ENCODE peak calls at places on chromosomes 2 and 18, in seven cellular contexts. A is CD4-positive, alpha-beta T cell; Q is glutamatergic neuron; X is pancreas; L is lower lobe of right lung; E is heart left ventricle; Z is NB4. R is an unnamed sample.

GRCh38 chr2:58039170-58039611 is 7.4 kb upstream of the VRK2 start:
- DNase-seq in A (no peak), L (no peak), Q (no peak), X (no peak), E (no peak), Z (peak), R (no peak)

GRCh38 chr2:216934151-216934550 is 74.3 kb upstream of the TNP1 start:
- DNase-seq in A (no peak), L (no peak), X (no peak), Z (no peak), E (no peak), Q (peak), R (no peak)

GRCh38 chr18:63082661-63083531 is 236.7 kb downstream of the BCL2 start:
- DNase-seq in Q (no peak), E (no peak), L (no peak), Z (no peak), A (no peak), X (no peak), R (no peak)

GRCh38 chr2:133420748-133421147 is 147.5 kb downstream of the NCKAP5 start:
- DNase-seq in E (no peak), Z (no peak), L (no peak), A (no peak), X (no peak), Q (no peak), R (no peak)

GRCh38 chr2:147904051-147904450 is 59.2 kb downstream of the ACVR2A start:
- DNase-seq in L (no peak), X (no peak), Z (no peak), A (no peak), E (no peak), Q (no peak), R (no peak)

GRCh38 chr2:184425083-184425482 is 173.2 kb upstream of the ZNF804A start:
- DNase-seq in L (no peak), Z (peak), A (no peak), Q (no peak), X (no peak), E (no peak), R (no peak)

GRCh38 chr2:179031731-179032408 is 18.1 kb downstream of the CCDC141 start:
- DNase-seq in Q (no peak), X (no peak), E (no peak), Z (no peak), L (no peak), A (no peak), R (no peak)

GRCh38 chr2:184599054-184599874 is 935 bp downstream of the ZNF804A start:
- DNase-seq in Q (peak), L (no peak), X (no peak), A (no peak), E (no peak), Z (peak), R (no peak)

GRCh38 chr2:25036221-25036559 is 5.7 kb upstream of the EFR3B start:
- DNase-seq in L (no peak), X (no peak), Z (no peak), Q (no peak), A (no peak), E (no peak), R (no peak)

GRCh38 chr18:6660334-6660733 is 69.2 kb upstream of the ARHGAP28 start:
- DNase-seq in A (no peak), X (no peak), Q (no peak), Z (no peak), L (no peak), E (no peak), R (no peak)

GRCh38 chr18:2444201-2444875 is 127.0 kb downstream of the METTL4 start:
- DNase-seq in X (no peak), Q (no peak), Z (peak), A (no peak), E (no peak), L (no peak), R (no peak)

GRCh38 chr2:28951910-28952805 is 28.9 kb upstream of the TOGARAM2 start:
- DNase-seq in Z (peak), X (no peak), A (no peak), Q (no peak), L (no peak), E (no peak), R (no peak)

GRCh38 chr2:9029721-9030120 is 26.2 kb upstream of the MBOAT2 start:
- DNase-seq in L (no peak), E (no peak), A (no peak), X (no peak), Q (no peak), Z (no peak), R (no peak)

GRCh38 chr2:43142921-43143438 is 83.4 kb downstream of the ZFP36L2 start:
- DNase-seq in L (no peak), A (no peak), Q (no peak), Z (peak), X (no peak), E (no peak), R (no peak)

GRCh38 chr2:239539083-239539775 is 138.4 kb upstream of the HDAC4 start:
- DNase-seq in X (no peak), Z (no peak), Q (no peak), L (no peak), A (no peak), E (no peak), R (no peak)

GRCh38 chr2:147108553-147108952 is 736.3 kb upstream of the ACVR2A start:
- DNase-seq in A (no peak), Z (no peak), Q (no peak), E (no peak), X (no peak), L (no peak), R (no peak)

GRCh38 chr2:181627545-181627944 is 29.4 kb downstream of the CERKL start:
- DNase-seq in Q (no peak), A (no peak), Z (no peak), E (no peak), L (no peak), X (no peak), R (no peak)

GRCh38 chr2:567865-568638 is 109.2 kb downstream of the TMEM18 start:
- DNase-seq in L (no peak), X (no peak), A (no peak), Z (no peak), E (peak), Q (no peak), R (no peak)

GRCh38 chr18:21362921-21363320 is 120.9 kb downstream of the GREB1L start:
- DNase-seq in A (no peak), L (no peak), Z (no peak), X (no peak), E (no peak), Q (no peak), R (no peak)

GRCh38 chr2:149595069-149595963 is 7.7 kb upstream of the MMADHC start:
- DNase-seq in Q (no peak), X (no peak), A (no peak), L (no peak), E (no peak), Z (no peak), R (no peak)

GRCh38 chr2:128729051-128729450 is 410.4 kb upstream of the HS6ST1 start:
- DNase-seq in A (no peak), Q (no peak), X (no peak), Z (no peak), L (no peak), E (no peak), R (no peak)
- TF ChIP-seq CTCF in A (no peak), Q (no peak), X (no peak), Z (no peak), L (no peak), E (no peak), R (no peak)

GRCh38 chr2:117917223-117917917 is 96.5 kb downstream of the CCDC93 start:
- DNase-seq in E (no peak), X (no peak), L (no peak), Q (no peak), A (no peak), Z (no peak), R (no peak)
- TF ChIP-seq CTCF in E (peak), X (no peak), L (no peak), Q (no peak), A (no peak), Z (peak), R (no peak)

GRCh38 chr2:207768168-207768890 is 1.4 kb downstream of the FZD5 start:
- DNase-seq in Q (peak), A (no peak), Z (no peak), L (peak), E (no peak), X (peak), R (peak)

GRCh38 chr2:207765960-207766582 is 3.6 kb downstream of the FZD5 start:
- DNase-seq in A (no peak), Q (no peak), L (no peak), X (no peak), Z (no peak), E (no peak), R (no peak)

GRCh38 chr2:207768891-207769596 is 662 bp downstream of the FZD5 start:
- DNase-seq in A (no peak), L (peak), Z (peak), X (peak), E (no peak), Q (peak), R (peak)

GRCh38 chr2:207766697-207767460 is 2.8 kb downstream of the FZD5 start:
- DNase-seq in Q (no peak), L (peak), A (no peak), E (no peak), X (peak), Z (no peak), R (peak)

DNA sequence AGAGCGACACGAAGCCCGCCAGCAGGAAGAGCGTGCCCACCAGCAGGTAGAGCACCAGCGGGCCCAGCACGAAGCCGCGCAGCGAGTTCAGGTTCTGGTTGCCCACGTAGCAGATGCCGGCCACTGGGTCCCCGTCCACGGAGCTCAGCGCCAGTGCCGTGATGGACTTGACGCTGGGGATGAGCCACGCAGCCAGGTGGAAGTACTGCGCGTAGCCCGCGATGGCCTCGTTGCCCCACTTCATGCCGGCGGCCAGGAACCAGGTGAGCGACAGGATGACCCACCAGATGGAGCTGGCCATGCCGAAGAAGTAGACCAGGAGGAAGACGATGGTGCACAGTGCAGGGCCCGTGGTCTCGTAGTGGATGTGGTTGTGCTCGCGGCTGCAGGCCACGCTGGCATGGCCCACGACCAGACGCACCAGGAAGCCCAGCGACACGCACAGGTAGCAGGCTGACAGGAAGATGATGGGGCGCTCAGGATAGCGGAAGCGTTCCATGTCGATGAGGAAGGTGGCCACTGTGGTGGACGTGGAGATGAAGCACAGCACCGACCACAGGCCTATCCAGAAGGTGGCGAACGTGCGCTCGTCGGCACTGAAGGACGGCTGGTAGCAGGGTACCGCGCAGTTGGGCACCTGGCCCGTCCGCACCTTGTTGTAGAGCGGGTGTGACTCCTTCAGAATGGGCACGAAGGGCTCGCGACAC is 2.1 kb downstream of the FZD5 start:
- DNase-seq in Z (no peak), E (no peak), L (peak), X (peak), Q (peak), A (no peak), R (peak)
- TF ChIP-seq CTCF in Z (no peak), E (peak), L (no peak), X (no peak), Q (no peak), A (no peak), R (no peak)

DNA sequence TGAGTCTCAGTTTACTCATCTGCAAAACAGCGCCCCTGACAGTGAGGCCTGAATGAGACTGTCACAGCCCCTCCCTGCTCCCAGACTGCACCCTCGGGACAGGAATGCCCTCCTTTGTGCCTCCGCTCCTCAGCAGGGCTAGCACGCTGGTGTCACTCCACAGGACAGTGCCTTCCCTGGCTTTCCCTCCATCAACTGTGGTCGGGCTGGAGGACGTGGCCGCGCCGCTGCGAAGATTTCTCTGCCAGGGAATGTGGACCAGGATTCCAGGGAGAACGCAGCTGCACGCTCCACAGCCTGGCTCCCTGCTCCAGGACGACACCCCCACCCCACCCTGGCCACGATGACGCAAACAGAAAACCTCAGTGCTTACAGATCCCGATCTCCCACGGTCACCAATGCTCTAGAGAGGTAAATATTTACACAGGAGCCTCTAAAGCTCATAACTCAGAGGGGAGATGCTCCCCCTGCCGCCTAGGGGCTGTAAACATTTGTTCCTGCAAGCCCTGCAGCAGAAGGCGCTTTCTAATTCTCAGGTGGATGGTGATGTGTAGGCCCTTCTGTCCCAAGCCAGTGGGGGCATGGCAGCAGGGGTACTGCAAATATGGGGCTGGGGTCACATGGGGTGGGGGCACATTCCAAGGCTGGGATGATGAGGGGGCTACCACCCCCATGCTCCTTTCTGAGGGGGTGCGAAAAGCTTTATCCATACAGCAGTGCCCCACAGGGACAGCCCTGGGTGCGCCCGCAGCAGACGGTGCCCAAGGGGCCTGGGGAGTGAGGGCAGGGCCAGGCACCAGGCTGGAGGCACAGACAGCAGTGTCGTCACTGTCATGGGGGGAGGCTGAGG is 12.4 kb downstream of the HS6ST1 start:
- DNase-seq in E (no peak), Q (peak), X (peak), Z (peak), L (peak), A (peak), R (no peak)
- TF ChIP-seq CTCF in E (no peak), Q (no peak), X (no peak), Z (no peak), L (no peak), A (no peak), R (no peak)